ENCODE peak calls at places on chromosomes 16 and 17, in nine cellular contexts. R is lung, K is transverse colon, E is osteoblast, C is testis, Z is ovary, B is suprapubic skin, W is esophagus squamous epithelium, J is tibial nerve. V is an unnamed sample.

GRCh38 chr16:79653337-79654000 is 52.9 kb upstream of the MAF start:
- DNase-seq in C (peak; percentile 17), R (peak; percentile 43), W (no peak), K (no peak), Z (peak; percentile 27), E (no peak), J (no peak), B (no peak), V (no peak)

GRCh38 chr17:47700471-47701449 is 6.8 kb downstream of the TBKBP1 start:
- DNase-seq in C (no peak), Z (no peak), W (no peak), K (no peak), R (no peak), E (peak; percentile 58), B (no peak), J (no peak), V (no peak)

GRCh38 chr16:35152067-35152627 is 1692.7 kb downstream of the TP53TG3F start:
- DNase-seq in E (no peak), W (no peak), J (no peak), B (no peak), C (no peak), R (no peak), Z (no peak), K (no peak), V (no peak)

GRCh38 chr16:10551881-10552280 is 28.5 kb downstream of the EMP2 start:
- DNase-seq in C (no peak), R (no peak), J (no peak), B (no peak), K (no peak), W (no peak), Z (no peak), E (no peak), V (no peak)

GRCh38 chr16:31487720-31488629 is 5.1 kb downstream of the SLC5A2 start:
- DNase-seq in C (peak; percentile 37), Z (no peak), B (peak; percentile 78), R (peak; percentile 80), E (peak; percentile 91), J (no peak), W (no peak), K (peak; percentile 81), V (no peak)

GRCh38 chr17:29726721-29727252 is 104.1 kb upstream of the CORO6 start:
- DNase-seq in B (no peak), W (no peak), J (no peak), K (no peak), R (no peak), Z (no peak), E (no peak), C (no peak), V (no peak)

GRCh38 chr16:12900599-12901203 is 697 bp upstream of the SHISA9 start:
- DNase-seq in K (no peak), C (no peak), R (no peak), B (no peak), E (no peak), J (no peak), W (no peak), Z (no peak), V (no peak)

GRCh38 chr17:66726846-66727245 is 108.1 kb upstream of the CACNG5 start:
- DNase-seq in E (no peak), K (no peak), B (no peak), R (no peak), Z (no peak), W (no peak), J (no peak), C (no peak), V (no peak)

GRCh38 chr16:49779979-49780378 is 75.9 kb downstream of the ZNF423 start:
- DNase-seq in B (no peak), Z (no peak), K (no peak), R (no peak), E (peak; percentile 78), W (no peak), J (no peak), C (no peak), V (no peak)

GRCh38 chr16:27452569-27453475 is 50.8 kb downstream of the IL21R start:
- DNase-seq in J (no peak), W (no peak), Z (no peak), R (no peak), K (no peak), E (peak; percentile 83), C (no peak), B (no peak), V (no peak)

DNA sequence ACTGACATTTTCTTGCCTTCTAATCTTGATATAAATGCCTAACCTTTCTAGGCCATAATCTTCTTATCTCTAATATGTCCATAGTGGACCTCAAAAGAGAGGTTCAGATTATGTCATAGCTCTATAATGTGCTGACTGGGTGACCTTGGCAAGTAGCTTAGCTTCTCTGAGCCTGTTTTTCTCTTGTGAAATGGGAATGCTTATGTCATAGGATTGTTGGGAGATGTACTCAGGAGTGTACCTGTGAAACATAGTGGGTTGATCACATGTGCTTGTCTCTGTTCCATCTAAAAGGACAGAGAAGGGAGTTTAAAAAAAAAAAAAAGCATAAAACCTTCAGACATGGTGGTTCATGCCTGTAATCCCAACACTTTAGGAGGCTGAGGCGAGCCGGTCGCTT is 2.4 kb downstream of the MED9 start:
- DNase-seq in Z (no peak), W (no peak), C (no peak), J (no peak), B (no peak), E (peak; percentile 39), R (no peak), K (no peak), V (no peak)
- H3K4me3 ChIP-seq in Z (no peak overlapping the region), W (no peak overlapping the region), C (no peak overlapping the region), J (no peak overlapping the region), B (no peak overlapping the region), E (no peak overlapping the region), R (no peak overlapping the region), K (no peak overlapping the region), V (no peak overlapping the region)

GRCh38 chr16:18841833-18842525 is 40.6 kb upstream of the ARL6IP1 start:
- DNase-seq in K (no peak), W (no peak), C (no peak), Z (no peak), R (no peak), B (no peak), J (no peak), E (no peak), V (no peak)
- H3K4me1 ChIP-seq in K (no peaks in the 10 kb centered on the region), W (peaks cover 9% of the 10 kb centered on the region), C (peaks cover 4% of the 10 kb centered on the region), Z (no peaks in the 10 kb centered on the region), R (no peaks in the 10 kb centered on the region), B (no peaks in the 10 kb centered on the region), J (no peaks in the 10 kb centered on the region), E (no peaks in the 10 kb centered on the region), V (peaks cover 2% of the 10 kb centered on the region)

GRCh38 chr17:41919840-41920579 is 1.3 kb upstream of the ACLY start:
- DNase-seq in B (no peak), J (no peak), E (no peak), Z (peak; percentile 53), R (peak; percentile 59), K (no peak), C (peak; percentile 49), W (no peak), V (no peak)

GRCh38 chr17:41920580-41920955 is 1.8 kb upstream of the ACLY start:
- DNase-seq in Z (no peak), B (no peak), K (no peak), J (no peak), C (no peak), R (no peak), W (no peak), E (no peak), V (no peak)

GRCh38 chr17:41917957-41918391 is 777 bp downstream of the ACLY start:
- DNase-seq in W (no peak), E (no peak), J (peak; percentile 16), C (peak; percentile 57), R (peak; percentile 60), B (peak; percentile 81), K (peak; percentile 71), Z (peak; percentile 67), V (peak; percentile 75)

GRCh38 chr17:41918392-41919164 is at the start of gene ACLY:
- DNase-seq in B (peak; percentile 97), W (peak; percentile 81), E (peak; percentile 98), K (peak; percentile 98), J (peak; percentile 94), Z (peak; percentile 96), C (peak; percentile 97), R (peak; percentile 97), V (peak; percentile 98)

GRCh38 chr17:41919165-41919817 is 540 bp upstream of the ACLY start:
- DNase-seq in W (no peak), Z (no peak), J (peak; percentile 55), C (peak; percentile 69), K (no peak), R (no peak), E (peak; percentile 19), B (peak; percentile 82), V (peak; percentile 12)
- H3K27me3 ChIP-seq in W (no peaks in the 10 kb centered on the region), Z (no peaks in the 10 kb centered on the region), J (no peaks in the 10 kb centered on the region), C (no peaks in the 10 kb centered on the region), K (no peaks in the 10 kb centered on the region), R (no peaks in the 10 kb centered on the region), E (no peaks in the 10 kb centered on the region), B (no peaks in the 10 kb centered on the region), V (no peaks in the 10 kb centered on the region)

DNA sequence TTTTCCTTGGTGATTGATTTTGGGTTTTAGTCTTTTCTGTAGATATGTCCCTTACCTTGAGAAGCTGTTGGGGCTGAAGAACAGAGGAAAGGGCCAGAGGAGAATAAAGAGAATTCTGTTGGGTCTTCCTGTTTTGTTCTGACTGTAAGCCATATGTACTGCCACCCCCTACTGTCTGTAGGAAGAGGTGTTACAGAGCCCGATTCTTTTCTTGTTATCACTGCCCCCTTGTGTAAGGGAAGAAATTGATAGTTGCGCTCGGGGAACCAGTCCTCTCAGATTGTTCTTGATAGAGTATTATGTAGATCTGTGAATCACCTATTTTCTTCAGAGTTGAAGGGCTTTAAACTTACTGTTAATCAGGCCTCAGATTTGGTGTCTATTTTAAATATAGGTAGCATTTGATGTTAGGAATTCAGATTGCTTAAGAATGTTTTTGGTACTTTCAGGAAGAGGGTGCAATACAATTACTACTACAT is 2.4 kb downstream of the TANC2 start:
- DNase-seq in K (peak; percentile 44), J (peak; percentile 49), W (no peak), R (peak; percentile 57), E (peak; percentile 96), C (peak; percentile 72), B (no peak), Z (peak; percentile 28), V (peak; percentile 70)
- H3K4me3 ChIP-seq in K (no peak overlapping the region), J (no peak overlapping the region), W (no peak overlapping the region), R (no peak overlapping the region), E (peak overlapping the region; percentile 92), C (no peak overlapping the region), B (no peak overlapping the region), Z (no peak overlapping the region), V (no peak overlapping the region)

GRCh38 chr17:81712468-81713003 is 452 bp downstream of the SLC25A10 start:
- DNase-seq in W (no peak), Z (no peak), C (no peak), R (no peak), J (no peak), B (no peak), E (peak; percentile 99), K (peak; percentile 46), V (no peak)
- H3K4me1 ChIP-seq in W (peaks cover 32% of the 10 kb centered on the region), Z (peaks cover 18% of the 10 kb centered on the region), C (peaks cover 30% of the 10 kb centered on the region), R (no peaks in the 10 kb centered on the region), J (peaks cover 34% of the 10 kb centered on the region), B (peaks cover 55% of the 10 kb centered on the region), E (peaks cover 27% of the 10 kb centered on the region), K (peaks cover 43% of the 10 kb centered on the region), V (peaks cover 7% of the 10 kb centered on the region)